ENCODE peak calls at places on chromosomes 7 and 10, in eight cellular contexts. V, Q, B, N, S, Z, W and G are unnamed samples.

GRCh38 chr7:55775051-55775420 is 87.5 kb downstream of the SEPTIN14 start:
- DNase-seq in V (no peak), W (no peak), B (no peak), S (no peak), Q (no peak), N (no peak), Z (no peak), G (no peak)

GRCh38 chr10:86248062-86248461 is 118.5 kb downstream of the GRID1 start:
- DNase-seq in V (no peak), Z (no peak), S (no peak), W (no peak), N (no peak), Q (no peak), B (no peak), G (no peak)

GRCh38 chr7:51352174-51353145 is 35.9 kb upstream of the COBL start:
- DNase-seq in V (no peak), S (no peak), Q (no peak), B (no peak), W (no peak), N (no peak), Z (no peak), G (no peak)

GRCh38 chr10:103695584-103696005 is 159.8 kb downstream of the SH3PXD2A start:
- DNase-seq in B (peak; percentile 42), Z (no peak), N (peak; percentile 92), Q (peak; percentile 58), W (no peak), V (no peak), S (no peak), G (no peak)

GRCh38 chr10:118139321-118139720 is 92.6 kb upstream of the RAB11FIP2 start:
- DNase-seq in W (no peak), S (no peak), Z (peak; percentile 61), Q (no peak), N (no peak), V (no peak), B (no peak), G (no peak)

GRCh38 chr10:97032624-97033023 is 153.1 kb downstream of the SLIT1 start:
- DNase-seq in N (no peak), V (no peak), S (no peak), Z (no peak), W (no peak), B (no peak), Q (no peak), G (no peak)

GRCh38 chr7:71206183-71206582 is 74.2 kb downstream of the GALNT17 start:
- DNase-seq in Q (no peak), Z (no peak), B (no peak), W (no peak), N (no peak), V (no peak), S (no peak), G (no peak)

GRCh38 chr7:138887085-138887705 is 89.2 kb upstream of the ATP6V0A4 start:
- DNase-seq in B (no peak), W (no peak), V (no peak), Z (no peak), S (no peak), Q (no peak), N (no peak), G (no peak)

GRCh38 chr10:56605043-56605442 is 244.0 kb upstream of the ZWINT start:
- DNase-seq in Z (peak; percentile 4), N (no peak), S (no peak), Q (peak; percentile 56), B (no peak), W (no peak), V (no peak), G (no peak)

GRCh38 chr7:28297821-28298439 is 114.4 kb upstream of the CREB5 start:
- DNase-seq in N (no peak), V (no peak), Q (peak; percentile 76), W (no peak), B (no peak), S (no peak), Z (no peak), G (no peak)

GRCh38 chr7:28296571-28297483 is 115.5 kb upstream of the CREB5 start:
- DNase-seq in Q (peak; percentile 31), W (peak; percentile 62), V (peak; percentile 18), Z (peak; percentile 64), B (peak; percentile 66), S (no peak), N (peak; percentile 48), G (peak; percentile 67)

GRCh38 chr7:28300488-28300887 is 111.8 kb upstream of the CREB5 start:
- DNase-seq in V (no peak), W (no peak), B (no peak), S (no peak), N (no peak), Q (no peak), Z (no peak), G (no peak)

GRCh38 chr7:28299556-28299955 is 112.8 kb upstream of the CREB5 start:
- DNase-seq in Q (no peak), S (no peak), V (no peak), Z (no peak), W (no peak), N (no peak), B (no peak), G (no peak)

GRCh38 chr7:28298870-28299484 is 113.3 kb upstream of the CREB5 start:
- DNase-seq in S (peak; percentile 44), Q (peak; percentile 3), W (no peak), Z (peak; percentile 69), B (peak; percentile 85), V (peak; percentile 52), N (peak; percentile 75), G (peak; percentile 52)
- TF ChIP-seq CTCF in S (peak; percentile 65), Q (peak; percentile 55), W (peak; percentile 14), Z (peak; percentile 71), B (peak; percentile 66), V (peak; percentile 69), N (peak; percentile 63), G (no peak)

DNA sequence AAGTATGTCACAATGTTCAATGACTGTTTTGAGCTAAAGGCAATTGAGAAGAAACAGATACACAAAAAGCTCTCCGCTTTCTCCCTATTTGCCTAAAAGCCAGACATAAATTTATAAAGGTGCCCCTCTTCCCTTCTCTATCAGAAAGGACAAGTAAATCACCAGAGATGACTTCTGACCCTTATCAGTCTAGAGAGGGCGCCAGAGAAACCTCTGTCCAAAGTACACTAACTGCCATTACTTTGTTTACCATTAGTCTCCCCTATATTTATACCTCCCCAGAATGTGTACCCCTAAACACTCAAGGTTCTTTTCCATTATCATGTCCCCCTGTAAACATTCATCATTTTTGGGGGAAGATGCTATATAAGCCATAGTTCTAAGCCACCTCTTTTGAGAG is 49.3 kb downstream of the TPK1 start:
- DNase-seq in W (no peak), N (no peak), Q (peak; percentile 23), V (no peak), Z (peak; percentile 13), B (no peak), S (no peak), G (peak; percentile 4)
- TF ChIP-seq CTCF in W (peak; percentile 55), N (no peak), Q (peak; percentile 72), V (no peak), Z (peak; percentile 41), B (no peak), S (no peak), G (no peak)

GRCh38 chr7:92178928-92179373 is at the start of gene LRRD1:
- DNase-seq in W (peak; percentile 86), N (peak; percentile 79), Z (peak; percentile 90), Q (peak; percentile 68), V (peak; percentile 65), B (peak; percentile 79), S (peak; percentile 45), G (peak; percentile 97)
- TF ChIP-seq CTCF in W (peak; percentile 98), N (peak; percentile 95), Z (peak; percentile 75), Q (peak; percentile 77), V (peak; percentile 81), B (peak; percentile 83), S (peak; percentile 97), G (peak; percentile 97)

DNA sequence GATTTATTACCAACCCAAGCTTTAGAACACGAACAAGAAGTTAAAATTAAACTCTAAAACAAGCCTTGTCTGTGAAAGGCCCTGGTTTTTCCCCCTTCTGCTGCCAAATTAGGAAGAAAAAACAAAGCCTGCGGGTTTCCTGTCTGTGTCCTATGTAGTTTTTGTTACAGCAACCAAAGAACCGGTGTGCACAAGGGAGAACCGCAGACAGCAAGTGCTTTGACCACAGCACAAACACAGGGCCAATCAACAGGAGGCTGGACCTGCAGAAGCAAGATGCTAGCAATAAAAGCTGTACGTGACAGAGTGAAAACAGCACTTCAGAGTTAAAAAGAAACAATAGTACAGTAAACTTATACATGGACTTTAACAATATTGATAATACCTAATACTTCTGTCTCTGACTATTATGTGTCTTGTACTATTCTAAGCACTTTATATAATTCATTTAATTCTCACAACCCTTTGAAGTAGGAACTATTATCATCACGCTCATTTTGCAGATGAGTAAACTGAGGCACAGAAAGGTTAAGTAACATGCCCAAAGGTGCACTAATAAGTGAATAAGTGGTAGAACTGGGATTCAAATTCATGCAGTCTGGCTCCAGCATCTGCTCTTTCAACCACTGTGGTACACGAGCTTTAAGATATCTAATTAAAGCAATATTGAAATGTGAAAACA is 66.0 kb downstream of the STK17A start:
- DNase-seq in V (no peak), Q (peak; percentile 91), B (peak; percentile 69), Z (peak; percentile 48), W (peak; percentile 64), N (peak; percentile 74), S (peak; percentile 76), G (no peak)
- TF ChIP-seq CTCF in V (no peak), Q (no peak), B (no peak), Z (no peak), W (no peak), N (no peak), S (no peak), G (no peak)

DNA sequence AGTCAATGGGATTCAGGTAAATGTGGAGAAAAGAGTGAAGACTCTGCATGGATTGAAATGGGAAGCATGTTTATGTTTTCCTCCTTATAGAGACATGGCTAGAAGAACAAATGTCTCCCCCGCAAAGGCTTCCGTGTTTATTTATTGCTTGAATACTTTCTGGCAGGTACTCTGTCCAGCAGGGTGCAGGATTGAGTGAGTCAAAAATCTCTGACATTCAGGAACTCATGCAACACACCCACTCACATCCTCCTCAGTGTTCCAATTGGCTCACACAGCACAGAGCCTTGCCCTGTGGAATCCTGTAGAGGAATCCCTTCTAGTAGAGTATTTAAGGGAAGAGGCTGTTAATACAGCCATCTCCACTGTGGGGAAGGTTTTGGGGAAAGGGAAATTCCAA is 290.3 kb upstream of the VWC2 start:
- DNase-seq in Q (peak; percentile 15), N (no peak), S (no peak), W (no peak), V (no peak), Z (peak; percentile 19), B (no peak), G (no peak)
- TF ChIP-seq CTCF in Q (peak; percentile 63), N (no peak), S (no peak), W (no peak), V (no peak), Z (no peak), B (no peak), G (no peak)